ENCODE peak calls at places on chromosomes 7 and 10, in six cellular contexts. One of them, this sample, is unnamed.
A peak's percentile ranks its signal among the peaks of the same experiment; 100 is the strongest.

GRCh38 chr10:68665841-68666240 is 55.2 kb upstream of the CCAR1 start:
- DNase-seq in HCEC 1CT: peak; percentile 69
- DNase-seq in T-helper 1 cell: no peak
- DNase-seq in iPS DF 19.7: no peak
- DNase-seq in MV-4-11: no peak
- DNase-seq in hippocampal formation: no peak
- DNase-seq in this sample: no peak

GRCh38 chr7:69708857-69709256 is 110.6 kb downstream of the AUTS2 start:
- DNase-seq in HCEC 1CT: no peak
- DNase-seq in T-helper 1 cell: no peak
- DNase-seq in hippocampal formation: no peak
- DNase-seq in MV-4-11: peak; percentile 31
- DNase-seq in iPS DF 19.7: no peak
- DNase-seq in this sample: no peak

GRCh38 chr10:74983383-74983782 is 128.1 kb upstream of the SAMD8 start:
- DNase-seq in hippocampal formation: no peak
- DNase-seq in HCEC 1CT: no peak
- DNase-seq in MV-4-11: no peak
- DNase-seq in iPS DF 19.7: no peak
- DNase-seq in T-helper 1 cell: no peak
- DNase-seq in this sample: no peak

GRCh38 chr10:4708123-4708759 is 117.8 kb upstream of the AKR1E2 start:
- DNase-seq in MV-4-11: no peak
- DNase-seq in T-helper 1 cell: no peak
- DNase-seq in hippocampal formation: no peak
- DNase-seq in iPS DF 19.7: no peak
- DNase-seq in HCEC 1CT: no peak
- DNase-seq in this sample: no peak

GRCh38 chr10:128242641-128243040 is 116.4 kb upstream of the MKI67 start:
- DNase-seq in HCEC 1CT: no peak
- DNase-seq in MV-4-11: no peak
- DNase-seq in T-helper 1 cell: no peak
- DNase-seq in hippocampal formation: no peak
- DNase-seq in iPS DF 19.7: no peak
- DNase-seq in this sample: no peak

GRCh38 chr10:122648599-122649428 is 50.8 kb downstream of the C10orf120 start:
- DNase-seq in hippocampal formation: peak; percentile 60
- DNase-seq in iPS DF 19.7: peak; percentile 45
- DNase-seq in HCEC 1CT: peak; percentile 21
- DNase-seq in MV-4-11: peak; percentile 29
- DNase-seq in T-helper 1 cell: no peak
- DNase-seq in this sample: peak; percentile 70

GRCh38 chr7:43078794-43079193 is 33.7 kb upstream of the HECW1 start:
- DNase-seq in hippocampal formation: no peak
- DNase-seq in iPS DF 19.7: no peak
- DNase-seq in T-helper 1 cell: no peak
- DNase-seq in MV-4-11: no peak
- DNase-seq in HCEC 1CT: no peak
- DNase-seq in this sample: no peak

GRCh38 chr10:61784354-61785131 is 117.0 kb upstream of the ARID5B start:
- DNase-seq in MV-4-11: no peak
- DNase-seq in T-helper 1 cell: no peak
- DNase-seq in HCEC 1CT: no peak
- DNase-seq in hippocampal formation: no peak
- DNase-seq in iPS DF 19.7: no peak
- DNase-seq in this sample: no peak

GRCh38 chr10:124722812-124723783 is 21.1 kb downstream of the FAM53B start:
- DNase-seq in HCEC 1CT: no peak
- DNase-seq in iPS DF 19.7: no peak
- DNase-seq in MV-4-11: peak; percentile 50
- DNase-seq in T-helper 1 cell: no peak
- DNase-seq in hippocampal formation: no peak
- DNase-seq in this sample: no peak

GRCh38 chr7:94602181-94602580 is 53.8 kb downstream of the SGCE start:
- DNase-seq in HCEC 1CT: peak; percentile 15
- DNase-seq in T-helper 1 cell: no peak
- DNase-seq in iPS DF 19.7: no peak
- DNase-seq in MV-4-11: no peak
- DNase-seq in hippocampal formation: no peak
- DNase-seq in this sample: no peak

GRCh38 chr7:69213882-69214281 is 384.4 kb upstream of the AUTS2 start:
- DNase-seq in hippocampal formation: no peak
- DNase-seq in iPS DF 19.7: no peak
- DNase-seq in MV-4-11: no peak
- DNase-seq in T-helper 1 cell: no peak
- DNase-seq in HCEC 1CT: no peak
- DNase-seq in this sample: no peak

GRCh38 chr10:13078912-13079775 is 20.8 kb upstream of the OPTN start:
- DNase-seq in HCEC 1CT: peak; percentile 76
- DNase-seq in MV-4-11: no peak
- DNase-seq in hippocampal formation: no peak
- DNase-seq in iPS DF 19.7: no peak
- DNase-seq in T-helper 1 cell: no peak
- DNase-seq in this sample: no peak

GRCh38 chr7:82015751-82016150 is 245.9 kb upstream of the HGF start:
- DNase-seq in T-helper 1 cell: no peak
- DNase-seq in iPS DF 19.7: no peak
- DNase-seq in hippocampal formation: no peak
- DNase-seq in HCEC 1CT: no peak
- DNase-seq in MV-4-11: no peak
- DNase-seq in this sample: no peak

GRCh38 chr7:133310232-133310852 is 57.5 kb downstream of the EXOC4 start:
- DNase-seq in T-helper 1 cell: no peak
- DNase-seq in MV-4-11: no peak
- DNase-seq in hippocampal formation: no peak
- DNase-seq in iPS DF 19.7: no peak
- DNase-seq in HCEC 1CT: no peak
- DNase-seq in this sample: no peak

GRCh38 chr10:79470096-79470495 is 24.7 kb upstream of the ZCCHC24 start:
- DNase-seq in MV-4-11: no peak
- DNase-seq in hippocampal formation: no peak
- DNase-seq in HCEC 1CT: no peak
- DNase-seq in T-helper 1 cell: no peak
- DNase-seq in iPS DF 19.7: no peak
- DNase-seq in this sample: no peak

GRCh38 chr7:35735396-35735795 is 40.5 kb upstream of the HERPUD2 start:
- DNase-seq in T-helper 1 cell: no peak
- DNase-seq in iPS DF 19.7: no peak
- DNase-seq in hippocampal formation: peak; percentile 72
- DNase-seq in HCEC 1CT: no peak
- DNase-seq in MV-4-11: no peak
- DNase-seq in this sample: peak; percentile 83

GRCh38 chr7:150732786-150733733 is 4.2 kb upstream of the GIMAP5 start:
- DNase-seq in hippocampal formation: no peak
- DNase-seq in HCEC 1CT: no peak
- DNase-seq in T-helper 1 cell: no peak
- DNase-seq in iPS DF 19.7: no peak
- DNase-seq in MV-4-11: no peak
- DNase-seq in this sample: no peak

GRCh38 chr7:158486919-158487318 is 100.7 kb downstream of the PTPRN2 start:
- DNase-seq in hippocampal formation: no peak
- DNase-seq in MV-4-11: no peak
- DNase-seq in T-helper 1 cell: no peak
- DNase-seq in HCEC 1CT: no peak
- DNase-seq in iPS DF 19.7: no peak
- DNase-seq in this sample: no peak

GRCh38 chr10:116800356-116800929 is 48.9 kb upstream of the ENO4 start:
- DNase-seq in MV-4-11: no peak
- DNase-seq in hippocampal formation: no peak
- DNase-seq in iPS DF 19.7: no peak
- DNase-seq in HCEC 1CT: no peak
- DNase-seq in T-helper 1 cell: no peak
- DNase-seq in this sample: no peak

GRCh38 chr7:132861940-132862554 is 219.8 kb downstream of the CHCHD3 start:
- DNase-seq in HCEC 1CT: no peak
- DNase-seq in iPS DF 19.7: no peak
- DNase-seq in T-helper 1 cell: no peak
- DNase-seq in hippocampal formation: no peak
- DNase-seq in MV-4-11: no peak
- DNase-seq in this sample: no peak

GRCh38 chr7:30750010-30750409 is 1.9 kb upstream of the INMT start:
- DNase-seq in iPS DF 19.7: no peak
- DNase-seq in T-helper 1 cell: no peak
- DNase-seq in MV-4-11: no peak
- DNase-seq in HCEC 1CT: no peak
- DNase-seq in hippocampal formation: no peak
- DNase-seq in this sample: no peak

GRCh38 chr7:151934584-151934983 is 21.7 kb upstream of the GALNTL5 start:
- DNase-seq in iPS DF 19.7: no peak
- DNase-seq in HCEC 1CT: no peak
- DNase-seq in T-helper 1 cell: no peak
- DNase-seq in MV-4-11: no peak
- DNase-seq in hippocampal formation: no peak
- DNase-seq in this sample: no peak

GRCh38 chr10:79401015-79401921 is 44.2 kb downstream of the ZCCHC24 start:
- DNase-seq in HCEC 1CT: no peak
- DNase-seq in MV-4-11: no peak
- DNase-seq in T-helper 1 cell: no peak
- DNase-seq in iPS DF 19.7: no peak
- DNase-seq in hippocampal formation: no peak
- DNase-seq in this sample: peak; percentile 70

GRCh38 chr7:121328508-121329459 is at the start of gene WNT16:
- DNase-seq in T-helper 1 cell: no peak
- DNase-seq in HCEC 1CT: no peak
- DNase-seq in MV-4-11: no peak
- DNase-seq in iPS DF 19.7: no peak
- DNase-seq in hippocampal formation: no peak
- DNase-seq in this sample: no peak

GRCh38 chr7:117157121-117157870 is 165.6 kb downstream of the WNT2 start:
- DNase-seq in hippocampal formation: peak; percentile 55
- DNase-seq in iPS DF 19.7: no peak
- DNase-seq in MV-4-11: no peak
- DNase-seq in T-helper 1 cell: no peak
- DNase-seq in HCEC 1CT: peak; percentile 81
- DNase-seq in this sample: peak; percentile 73

GRCh38 chr7:149714910-149715471 is 58.4 kb downstream of the ZNF467 start:
- DNase-seq in T-helper 1 cell: peak; percentile 36
- DNase-seq in iPS DF 19.7: no peak
- DNase-seq in MV-4-11: no peak
- DNase-seq in hippocampal formation: no peak
- DNase-seq in HCEC 1CT: no peak
- DNase-seq in this sample: peak; percentile 38

GRCh38 chr10:95395947-95396449 is 105.2 kb upstream of the PDLIM1 start:
- DNase-seq in hippocampal formation: no peak
- DNase-seq in iPS DF 19.7: no peak
- DNase-seq in MV-4-11: no peak
- DNase-seq in T-helper 1 cell: no peak
- DNase-seq in HCEC 1CT: no peak
- DNase-seq in this sample: no peak

GRCh38 chr7:48085942-48086341 is 3.1 kb upstream of the UPP1 start:
- DNase-seq in HCEC 1CT: no peak
- DNase-seq in T-helper 1 cell: no peak
- DNase-seq in iPS DF 19.7: no peak
- DNase-seq in hippocampal formation: no peak
- DNase-seq in MV-4-11: no peak
- DNase-seq in this sample: no peak

GRCh38 chr10:126090911-126091728 is 194.8 kb downstream of the FANK1 start:
- DNase-seq in hippocampal formation: no peak
- DNase-seq in iPS DF 19.7: no peak
- DNase-seq in MV-4-11: no peak
- DNase-seq in HCEC 1CT: peak; percentile 92
- DNase-seq in T-helper 1 cell: no peak
- DNase-seq in this sample: no peak

GRCh38 chr7:107044347-107045194 is at the start of gene PRKAR2B:
- DNase-seq in MV-4-11: peak; percentile 55
- DNase-seq in HCEC 1CT: peak; percentile 40
- DNase-seq in T-helper 1 cell: peak; percentile 69
- DNase-seq in hippocampal formation: peak; percentile 82
- DNase-seq in iPS DF 19.7: no peak
- DNase-seq in this sample: peak; percentile 86

This sample was measured in globus pallidus.